ENCODE peak calls at places on chromosomes 5 and 9, in four cellular contexts. L is pancreas, G is left ventricle myocardium inferior, Y is AG10803. J is an unnamed sample.

GRCh38 chr5:141654298-141654697 is 3.1 kb upstream of the FCHSD1 start:
- DNase-seq in L (no peak), Y (peak; percentile 89), G (no peak), J (no peak)

GRCh38 chr5:172113036-172113435 is 75.0 kb downstream of the STK10 start:
- DNase-seq in L (no peak), Y (peak; percentile 43), G (peak; percentile 9), J (no peak)

GRCh38 chr9:120531683-120532300 is 48.2 kb downstream of the CDK5RAP2 start:
- DNase-seq in L (no peak), Y (peak; percentile 18), G (no peak), J (no peak)

GRCh38 chr9:127132921-127133647 is 10.6 kb upstream of the ANGPTL2 start:
- DNase-seq in L (no peak), Y (peak; percentile 56), G (no peak), J (no peak)

GRCh38 chr5:55564716-55565115 is 30.0 kb upstream of the PLPP1 start:
- DNase-seq in Y (no peak), G (no peak), L (no peak), J (no peak)

GRCh38 chr9:136482046-136482792 is 621 bp downstream of the SEC16A start:
- DNase-seq in G (no peak), L (no peak), Y (peak; percentile 47), J (no peak)

GRCh38 chr9:677461-678097 is 163.9 kb upstream of the DMRT1 start:
- DNase-seq in L (no peak), Y (peak; percentile 29), G (no peak), J (no peak)

GRCh38 chr5:179774442-179774841 is 19.3 kb upstream of the LTC4S start:
- DNase-seq in G (no peak), Y (no peak), L (peak; percentile 72), J (no peak)

GRCh38 chr5:38777111-38777510 is 68.7 kb upstream of the OSMR start:
- DNase-seq in L (no peak), Y (no peak), G (no peak), J (no peak)

GRCh38 chr9:70602364-70603019 is 188.0 kb upstream of the KLF9 start:
- DNase-seq in G (no peak), Y (peak; percentile 88), L (no peak), J (no peak)

GRCh38 chr9:36470891-36471290 is 70.8 kb upstream of the RNF38 start:
- DNase-seq in Y (peak; percentile 66), L (no peak), G (peak; percentile 68), J (peak; percentile 84)

GRCh38 chr9:135602789-135603481 is 36.4 kb downstream of the GLT6D1 start:
- DNase-seq in Y (peak; percentile 20), G (peak; percentile 14), L (no peak), J (peak; percentile 46)

GRCh38 chr9:129143461-129143927 is 32.3 kb downstream of the PTPA start:
- DNase-seq in L (peak; percentile 75), G (peak; percentile 82), Y (peak; percentile 44), J (peak; percentile 65)

GRCh38 chr9:28774433-28775029 is 1201.2 kb upstream of the C9orf72 start:
- DNase-seq in L (no peak), Y (no peak), G (no peak), J (no peak)

GRCh38 chr5:141636106-141636412 is 590 bp downstream of the HDAC3 start:
- DNase-seq in Y (no peak), L (no peak), G (no peak), J (no peak)

GRCh38 chr5:126138475-126139005 is 284.7 kb upstream of the GRAMD2B start:
- DNase-seq in L (no peak), G (no peak), Y (peak; percentile 35), J (no peak)

DNA sequence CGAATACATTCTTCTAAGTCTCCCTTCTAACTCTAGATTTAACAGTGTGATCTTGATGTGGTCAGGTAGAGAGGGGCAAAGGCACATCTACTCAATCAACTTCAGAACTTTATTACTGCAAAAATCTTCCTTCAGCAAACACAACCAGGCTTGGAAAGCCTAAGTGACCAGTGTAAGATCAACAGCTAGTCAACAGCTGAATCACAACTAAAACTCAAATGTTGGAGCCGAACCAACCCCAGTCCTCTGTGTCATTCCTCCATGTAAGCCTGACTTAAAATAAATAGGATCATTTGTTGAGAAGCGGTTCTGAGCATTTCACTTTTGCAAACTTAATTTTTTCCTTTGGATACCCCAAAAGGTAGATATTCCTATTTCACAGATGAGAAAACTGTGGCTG is 352.7 kb downstream of the EBF1 start:
- DNase-seq in Y (peak; percentile 54), L (no peak), G (no peak), J (no peak)
- H3K4me3 ChIP-seq in Y (no peak overlapping the region), L (no peak overlapping the region), G (no peak overlapping the region), J (no peak overlapping the region)

GRCh38 chr5:36840077-36840476 is 36.5 kb upstream of the NIPBL start:
- DNase-seq in Y (no peak), L (no peak), G (no peak), J (no peak)

GRCh38 chr5:36839479-36839878 is 37.1 kb upstream of the NIPBL start:
- DNase-seq in Y (no peak), L (no peak), G (no peak), J (no peak)

GRCh38 chr5:36832274-36832673 is 44.3 kb upstream of the NIPBL start:
- DNase-seq in G (no peak), Y (no peak), L (no peak), J (no peak)

GRCh38 chr5:36841657-36842056 is 34.9 kb upstream of the NIPBL start:
- DNase-seq in L (no peak), Y (no peak), G (no peak), J (no peak)

GRCh38 chr5:36836831-36837230 is 39.7 kb upstream of the NIPBL start:
- DNase-seq in G (no peak), L (no peak), Y (no peak), J (no peak)
- H3K4me3 ChIP-seq in G (no peak overlapping the region), L (no peak overlapping the region), Y (no peak overlapping the region), J (no peak overlapping the region)

DNA sequence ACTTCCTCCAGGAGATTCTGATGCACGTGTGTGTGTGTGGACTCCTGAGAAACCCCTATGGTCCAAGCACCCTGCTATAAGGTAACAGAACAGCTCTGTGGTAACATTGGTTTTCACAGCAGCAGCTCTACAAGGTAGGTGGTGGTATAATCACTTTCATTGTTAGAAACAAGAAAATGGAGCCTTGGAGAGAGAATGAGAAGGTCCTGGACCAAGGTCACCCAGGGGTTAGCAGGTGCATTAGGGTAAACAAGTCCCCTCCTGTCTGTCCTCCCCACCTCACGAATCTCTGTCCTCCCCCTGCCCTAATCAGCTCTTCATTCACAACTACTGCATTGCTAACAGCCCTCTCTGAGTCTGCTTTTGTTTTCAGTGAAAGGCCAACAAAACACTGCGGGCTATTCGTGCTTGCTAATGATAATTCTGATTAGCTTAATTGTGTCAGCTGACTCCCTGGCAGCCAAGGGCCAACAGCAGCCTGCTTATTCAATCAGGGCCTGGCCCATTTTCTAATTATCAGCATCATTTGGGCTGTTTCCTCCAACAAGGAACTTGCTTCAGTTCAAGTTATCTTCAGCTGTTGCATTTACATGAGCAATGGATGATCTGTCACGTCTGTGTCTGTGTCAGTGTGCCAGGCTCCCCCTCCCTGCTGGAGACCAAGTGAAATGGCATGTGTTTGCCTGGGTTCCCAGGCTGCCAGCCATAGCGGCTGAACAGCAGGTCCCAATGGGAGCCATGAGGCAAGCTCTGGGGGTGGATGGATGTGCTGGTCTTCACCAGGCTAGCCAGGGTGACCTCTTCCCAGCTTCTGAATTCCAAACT is 56.7 kb upstream of the EQTN start:
- DNase-seq in L (no peak), Y (peak; percentile 55), G (no peak), J (no peak)
- H3K4me3 ChIP-seq in L (no peak overlapping the region), Y (no peak overlapping the region), G (no peak overlapping the region), J (no peak overlapping the region)

GRCh38 chr5:116554764-116555163 is 19.9 kb downstream of the SEMA6A start:
- DNase-seq in L (no peak), Y (no peak), G (no peak), J (no peak)

GRCh38 chr5:116559239-116559638 is 15.4 kb downstream of the SEMA6A start:
- DNase-seq in Y (no peak), G (no peak), L (peak; percentile 24), J (no peak)

GRCh38 chr5:116561658-116562057 is 13.0 kb downstream of the SEMA6A start:
- DNase-seq in G (no peak), L (no peak), Y (no peak), J (no peak)

GRCh38 chr5:116559673-116560164 is 14.9 kb downstream of the SEMA6A start:
- DNase-seq in Y (no peak), L (no peak), G (no peak), J (no peak)

GRCh38 chr5:116557669-116558271 is 16.9 kb downstream of the SEMA6A start:
- DNase-seq in L (no peak), Y (peak; percentile 4), G (no peak), J (no peak)
- H3K4me3 ChIP-seq in L (no peak overlapping the region), Y (no peak overlapping the region), G (no peak overlapping the region), J (no peak overlapping the region)

GRCh38 chr5:11719888-11720481 is 184.3 kb downstream of the CTNND2 start:
- DNase-seq in L (no peak), Y (no peak), G (peak; percentile 20), J (peak; percentile 71)

GRCh38 chr5:11724947-11725346 is 179.3 kb downstream of the CTNND2 start:
- DNase-seq in Y (no peak), L (no peak), G (no peak), J (no peak)
- H3K4me3 ChIP-seq in Y (no peak overlapping the region), L (no peak overlapping the region), G (no peak overlapping the region), J (no peak overlapping the region)

DNA sequence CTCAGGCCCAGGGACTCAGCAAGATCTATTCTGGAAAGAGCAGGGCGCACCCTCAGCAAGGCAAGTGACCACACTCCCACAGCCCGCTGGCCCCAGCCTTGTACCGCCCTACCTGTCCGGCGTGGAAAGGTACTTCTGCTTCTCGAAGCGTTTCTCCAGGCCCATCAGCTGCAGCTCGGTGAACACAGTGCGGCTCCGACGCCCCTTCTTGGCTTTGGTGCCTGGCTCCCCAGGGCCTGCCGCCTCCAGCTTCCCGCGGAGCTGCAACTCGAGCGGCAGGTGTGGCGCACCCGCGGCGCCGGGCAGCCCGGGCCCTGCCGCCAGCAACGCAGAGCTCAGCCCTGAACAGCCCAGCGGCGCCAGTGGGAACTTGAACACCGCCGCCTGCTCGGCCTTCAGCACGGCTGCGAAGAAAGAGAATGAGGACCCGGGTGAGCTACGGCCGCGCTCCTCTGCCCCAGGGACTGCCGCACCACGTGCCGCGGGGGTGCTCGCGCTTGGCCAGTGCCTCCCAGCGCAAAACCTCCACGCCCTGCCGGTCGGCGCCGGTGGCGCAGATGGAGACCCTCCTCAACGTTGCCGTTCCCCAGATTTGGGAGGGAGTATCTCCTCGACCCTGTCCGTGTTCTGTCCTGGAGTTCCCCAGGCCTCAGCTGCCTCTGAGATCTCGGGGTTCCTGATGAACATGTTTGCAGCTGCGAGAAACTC is 2.2 kb downstream of the BARX1 start:
- DNase-seq in G (no peak), L (peak; percentile 70), Y (no peak), J (no peak)
- H3K4me3 ChIP-seq in G (peak overlapping the region; percentile 45), L (no peak overlapping the region), Y (no peak overlapping the region), J (no peak overlapping the region)

GRCh38 chr5:112880219-112880964 is 19.3 kb downstream of the SRP19 start:
- DNase-seq in Y (no peak), G (no peak), L (no peak), J (no peak)

GRCh38 chr5:112876362-112876761 is 15.3 kb downstream of the SRP19 start:
- DNase-seq in G (no peak), Y (no peak), L (no peak), J (no peak)

GRCh38 chr5:112883192-112883591 is 22.1 kb downstream of the SRP19 start:
- DNase-seq in Y (no peak), L (no peak), G (no peak), J (no peak)

GRCh38 chr5:112878760-112879159 is 17.7 kb downstream of the SRP19 start:
- DNase-seq in Y (no peak), L (no peak), G (no peak), J (no peak)
- H3K4me3 ChIP-seq in Y (no peak overlapping the region), L (no peak overlapping the region), G (no peak overlapping the region), J (no peak overlapping the region)

J was measured in mucosa of descending colon.